ENCODE peak calls at places on chromosomes 4 and X, in five cellular contexts. J is stimulated activated CD4-positive, alpha-beta T cell treated with anti-CD3 and anti-CD28 coated beads, TNF-alpha, amount 100 ng/mL, for 48 hours; K is B cell; W is ureter; I is HFFc6. D is an unnamed sample.

GRCh38 chr4:18840499-18840898 is 818.9 kb upstream of the LCORL start:
- DNase-seq in J (no peak), K (no peak), W (no peak), I (no peak), D (no peak)

GRCh38 chr4:2168469-2169319 is 73.2 kb downstream of the HAUS3 start:
- DNase-seq in I (no peak), W (no peak), J (no peak), K (no peak), D (peak; percentile 17)

GRCh38 chr4:138935135-138935795 is 80.3 kb upstream of the NOCT start:
- DNase-seq in I (no peak), W (no peak), J (no peak), K (no peak), D (no peak)

GRCh38 chrX:57821703-57822375 is 88.4 kb downstream of the ZXDA start:
- DNase-seq in K (peak; percentile 40), W (no peak), I (peak; percentile 47), J (peak; percentile 6), D (peak; percentile 35)

GRCh38 chr4:126708716-126709115 is 924.0 kb upstream of the INTU start:
- DNase-seq in W (no peak), J (no peak), I (no peak), K (no peak), D (peak; percentile 84)

GRCh38 chr4:37891221-37892159 is 606 bp downstream of the TBC1D1 start:
- DNase-seq in K (peak; percentile 75), W (peak; percentile 52), I (no peak), J (peak; percentile 20), D (peak; percentile 5)

GRCh38 chr4:41548305-41548704 is 10.3 kb downstream of the LIMCH1 start:
- DNase-seq in I (no peak), J (no peak), K (no peak), W (no peak), D (no peak)

GRCh38 chr4:70518716-70519115 is 347 bp downstream of the AMTN start:
- DNase-seq in J (no peak), W (no peak), K (no peak), I (no peak), D (peak; percentile 79)

GRCh38 chr4:153143527-153144348 is 60.5 kb upstream of the TRIM2 start:
- DNase-seq in K (no peak), W (no peak), J (no peak), I (no peak), D (peak; percentile 17)

GRCh38 chrX:38220024-38220935 is at the start of gene SRPX:
- DNase-seq in W (no peak), J (peak; percentile 0), I (peak; percentile 41), K (no peak), D (peak; percentile 54)

GRCh38 chr4:47696823-47697222 is 141.0 kb downstream of the CORIN start:
- DNase-seq in W (no peak), J (no peak), I (no peak), K (no peak), D (no peak)

GRCh38 chr4:22047793-22048192 is 99.2 kb upstream of the KCNIP4 start:
- DNase-seq in I (no peak), K (no peak), W (no peak), J (no peak), D (no peak)

GRCh38 chr4:27115221-27115620 is 254.6 kb downstream of the STIM2 start:
- DNase-seq in K (no peak), I (no peak), W (no peak), J (no peak), D (no peak)

GRCh38 chrX:72048515-72049455 is 82.9 kb downstream of the RTL5 start:
- DNase-seq in I (no peak), W (peak; percentile 38), J (no peak), K (no peak), D (no peak)

GRCh38 chrX:103608305-103608963 is 671 bp downstream of the TCEAL3 start:
- DNase-seq in K (no peak), W (no peak), J (no peak), I (no peak), D (no peak)

GRCh38 chrX:42869011-42869410 is 91.0 kb upstream of the PPP1R2C start:
- DNase-seq in K (no peak), J (no peak), I (no peak), W (no peak), D (no peak)

GRCh38 chr4:3208826-3209225 is 40.1 kb upstream of the MSANTD1 start:
- DNase-seq in I (no peak), W (no peak), J (no peak), K (no peak), D (no peak)

GRCh38 chr4:135244605-135245146 is 1043.1 kb upstream of the PABPC4L start:
- DNase-seq in W (no peak), K (no peak), J (no peak), I (no peak), D (no peak)

GRCh38 chrX:8815460-8816065 is 14.4 kb upstream of the FAM9A start:
- DNase-seq in J (no peak), W (no peak), K (no peak), I (peak; percentile 2), D (peak; percentile 33)

GRCh38 chrX:149937881-149938426 is 337 bp downstream of the EOLA2 start:
- DNase-seq in J (no peak), W (peak; percentile 46), K (no peak), I (no peak), D (no peak)

GRCh38 chrX:69616520-69617203 is 749 bp downstream of the EDA start:
- DNase-seq in J (no peak), W (peak; percentile 42), K (no peak), I (no peak), D (no peak)

GRCh38 chrX:15349046-15349445 is 13.7 kb upstream of the PIGA start:
- DNase-seq in J (no peak), I (peak; percentile 53), W (peak; percentile 46), K (peak; percentile 41), D (peak; percentile 64)

GRCh38 chrX:38192007-38192625 is 28.6 kb downstream of the SRPX start:
- DNase-seq in J (no peak), W (no peak), K (no peak), I (peak; percentile 2), D (no peak)

GRCh38 chrX:36214924-36215323 is 295.4 kb downstream of the CFAP47 start:
- DNase-seq in I (no peak), J (no peak), W (no peak), K (no peak), D (no peak)

GRCh38 chrX:107849747-107850478 is 24.2 kb downstream of the MID2 start:
- DNase-seq in I (no peak), W (no peak), K (no peak), J (no peak), D (peak; percentile 3)

GRCh38 chr4:176988226-176988625 is 195.5 kb upstream of the VEGFC start:
- DNase-seq in J (no peak), W (no peak), I (peak; percentile 97), K (no peak), D (peak; percentile 95)